ENCODE peak calls at places on chromosomes 6 and 20, in ten cellular contexts. V is Caki2; B is fibroblast of mammary gland; D is ureter; A is stimulated activated CD4-positive, alpha-beta T cell treated with anti-CD3 and anti-CD28 coated beads, Interleukin-15, amount 100 ng/mL, for 24 hours; U is germinal center; C is IMR-90; T is glomerular endothelial cell; Q is NCI-H1105 treated with DMSO at 0.1 percent for 48 hours; F is HuH-7.5. I is an unnamed sample.

GRCh38 chr6:51585264-51585663 is 502.1 kb downstream of the PKHD1 start:
- DNase-seq in V (no peak), B (no peak), D (no peak), A (no peak), U (no peak), C (no peak), T (no peak), Q (no peak), F (no peak), I (no peak)

GRCh38 chr6:20707166-20707485 is 172.9 kb downstream of the CDKAL1 start:
- DNase-seq in V (no peak), B (no peak), D (no peak), A (no peak), U (no peak), C (no peak), T (no peak), Q (peak; percentile 100), F (no peak), I (peak; percentile 26)

GRCh38 chr20:17618673-17619013 is 48.8 kb downstream of the DSTN start:
- DNase-seq in V (no peak), B (no peak), D (no peak), A (no peak), U (no peak), C (no peak), T (no peak), Q (no peak), F (no peak), I (no peak)

GRCh38 chr6:17354700-17355403 is 38.5 kb upstream of the CAP2 start:
- DNase-seq in V (no peak), B (no peak), D (no peak), A (no peak), U (no peak), C (peak; percentile 86), T (no peak), Q (no peak), F (no peak), I (no peak)

GRCh38 chr6:105651969-105652368 is 249.1 kb upstream of the PREP start:
- DNase-seq in V (no peak), B (no peak), D (no peak), A (peak; percentile 20), U (no peak), C (no peak), T (no peak), Q (no peak), F (no peak), I (no peak)

GRCh38 chr20:62925420-62926228 is 681 bp downstream of the DIDO1 start:
- DNase-seq in V (peak; percentile 58), B (no peak), D (no peak), A (peak; percentile 61), U (peak; percentile 61), C (peak; percentile 16), T (no peak), Q (peak; percentile 9), F (peak; percentile 38), I (peak; percentile 69)

GRCh38 chr6:44561832-44562496 is 174.5 kb downstream of the CDC5L start:
- DNase-seq in V (no peak), B (no peak), D (no peak), A (no peak), U (no peak), C (no peak), T (no peak), Q (no peak), F (no peak), I (peak; percentile 26)

GRCh38 chr6:129393659-129394058 is 316.3 kb downstream of the ARHGAP18 start:
- DNase-seq in V (no peak), B (no peak), D (no peak), A (no peak), U (peak; percentile 45), C (no peak), T (no peak), Q (no peak), F (no peak), I (no peak)

GRCh38 chr20:35627121-35627520 is 11.5 kb downstream of the SPAG4 start:
- DNase-seq in V (no peak), B (no peak), D (peak; percentile 30), A (no peak), U (no peak), C (no peak), T (no peak), Q (no peak), F (no peak), I (no peak)

GRCh38 chr20:9447182-9447581 is 67.2 kb upstream of the LAMP5 start:
- DNase-seq in V (no peak), B (no peak), D (no peak), A (no peak), U (no peak), C (no peak), T (no peak), Q (no peak), F (no peak), I (no peak)

GRCh38 chr20:13029687-13030510 is 21.1 kb downstream of the SPTLC3 start:
- DNase-seq in V (peak; percentile 81), B (peak; percentile 92), D (peak; percentile 45), A (no peak), U (no peak), C (peak; percentile 84), T (no peak), Q (no peak), F (no peak), I (no peak)

GRCh38 chr6:148324297-148325007 is 18.2 kb upstream of the SASH1 start:
- DNase-seq in V (no peak), B (peak; percentile 67), D (no peak), A (no peak), U (no peak), C (peak; percentile 41), T (no peak), Q (no peak), F (no peak), I (no peak)

GRCh38 chr6:116579143-116579542 is 7.8 kb downstream of the RWDD1 start:
- DNase-seq in V (no peak), B (no peak), D (no peak), A (no peak), U (no peak), C (peak; percentile 25), T (no peak), Q (no peak), F (no peak), I (no peak)

GRCh38 chr6:53793318-53793975 is 1.4 kb upstream of the LRRC1 start:
- DNase-seq in V (peak; percentile 59), B (peak; percentile 41), D (peak; percentile 78), A (peak; percentile 52), U (peak; percentile 56), C (peak; percentile 61), T (no peak), Q (peak; percentile 81), F (peak; percentile 44), I (peak; percentile 82)

GRCh38 chr6:83615025-83615999 is 93.6 kb downstream of the SNAP91 start:
- DNase-seq in V (peak; percentile 28), B (peak; percentile 34), D (no peak), A (no peak), U (peak; percentile 3), C (peak; percentile 37), T (no peak), Q (peak; percentile 58), F (peak; percentile 12), I (peak; percentile 38)

I was measured in retina.